ENCODE peak calls at places on chromosomes 13 and 19, in eight cellular contexts. W is breast epithelium, E is gastrocnemius medialis, Y is Peyer's patch, D is transverse colon, N is stomach, C is ovary, A is sigmoid colon. X is an unnamed sample.

GRCh38 chr13:52399708-52400107 is 6.3 kb downstream of the THSD1 start:
- DNase-seq in W (no peak), E (no peak), Y (no peak), D (no peak), N (no peak), C (no peak), A (no peak), X (no peak)

GRCh38 chr19:15264061-15264932 is 32.0 kb upstream of the EPHX3 start:
- DNase-seq in W (peak), E (peak), Y (peak), D (peak), N (peak), C (peak), A (peak), X (peak)

GRCh38 chr13:53200498-53201453 is 172.2 kb downstream of the OLFM4 start:
- DNase-seq in W (no peak), E (no peak), Y (peak), D (peak), N (peak), C (no peak), A (peak), X (peak)

GRCh38 chr13:45473627-45474026 is 8.9 kb downstream of the COG3 start:
- DNase-seq in W (no peak), E (no peak), Y (peak), D (no peak), N (no peak), C (no peak), A (no peak), X (no peak)

GRCh38 chr19:36528921-36529518 is 949 bp upstream of the ZNF260 start:
- DNase-seq in W (no peak), E (no peak), Y (no peak), D (no peak), N (no peak), C (peak), A (no peak), X (peak)

GRCh38 chr19:35439921-35440320 is 8.1 kb upstream of the FFAR2 start:
- DNase-seq in W (no peak), E (no peak), Y (peak), D (no peak), N (no peak), C (no peak), A (no peak), X (no peak)

GRCh38 chr13:55583953-55584593 is 1556.6 kb upstream of the PRR20A start:
- DNase-seq in W (no peak), E (no peak), Y (no peak), D (no peak), N (no peak), C (no peak), A (no peak), X (no peak)

GRCh38 chr13:99385161-99385560 is 78.0 kb upstream of the GPR183 start:
- DNase-seq in W (no peak), E (no peak), Y (no peak), D (no peak), N (no peak), C (no peak), A (no peak), X (no peak)

GRCh38 chr19:13022859-13023636 is 27.8 kb downstream of the NFIX start:
- DNase-seq in W (peak), E (peak), Y (peak), D (peak), N (peak), C (peak), A (peak), X (peak)

GRCh38 chr13:66489586-66489985 is 740.5 kb downstream of the PCDH9 start:
- DNase-seq in W (no peak), E (no peak), Y (no peak), D (no peak), N (no peak), C (no peak), A (no peak), X (no peak)

GRCh38 chr19:10104665-10105221 is 1.4 kb upstream of the PPAN start:
- DNase-seq in W (no peak), E (no peak), Y (peak), D (peak), N (no peak), C (no peak), A (no peak), X (no peak)
- TF ChIP-seq POLR2A in W (no peak), E (no peak), Y (peak), D (peak), N (no peak), C (no peak), A (no peak), X (no peak)

GRCh38 chr13:43880451-43880850 is 747 bp downstream of the LACC1 start:
- DNase-seq in W (no peak), E (no peak), Y (no peak), D (no peak), N (no peak), C (no peak), A (no peak), X (no peak)
- H3K4me3 ChIP-seq in W (peak), E (peak), Y (peak), D (peak), N (peak), C (peak), A (peak), X (peak)

DNA sequence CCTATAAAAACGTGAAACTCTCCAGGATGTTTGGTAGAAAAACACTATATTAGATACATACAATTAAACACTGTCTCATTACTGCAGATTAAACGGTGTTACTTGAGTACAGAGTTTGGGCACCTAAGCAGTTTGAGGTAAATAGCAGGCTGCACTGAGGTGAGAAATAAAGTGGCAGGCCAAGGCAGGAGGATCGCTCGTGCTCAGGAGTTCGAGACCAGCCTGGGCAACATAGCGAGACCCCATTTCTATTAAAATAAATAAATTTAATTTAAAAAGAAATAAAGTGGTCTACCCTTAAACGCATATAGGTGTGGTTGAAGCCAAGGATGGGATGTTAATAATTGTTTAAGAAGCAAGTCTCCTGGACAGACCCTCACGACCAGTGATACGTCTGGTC is 1.2 kb downstream of the PSPC1 start:
- DNase-seq in W (no peak), E (no peak), Y (peak), D (no peak), N (no peak), C (no peak), A (peak), X (no peak)
- H3K27ac ChIP-seq in W (no peak), E (peak), Y (peak), D (peak), N (peak), C (peak), A (peak), X (no peak)

GRCh38 chr13:44365008-44365407 is 8.6 kb upstream of the SERP2 start:
- DNase-seq in W (no peak), E (no peak), Y (no peak), D (no peak), N (no peak), C (no peak), A (no peak), X (no peak)

GRCh38 chr13:44364019-44364418 is 9.6 kb upstream of the SERP2 start:
- DNase-seq in W (no peak), E (no peak), Y (no peak), D (no peak), N (no peak), C (no peak), A (no peak), X (peak)

GRCh38 chr13:44362394-44363040 is 11.1 kb upstream of the SERP2 start:
- DNase-seq in W (no peak), E (no peak), Y (no peak), D (no peak), N (no peak), C (no peak), A (no peak), X (no peak)

GRCh38 chr13:44365899-44366298 is 7.7 kb upstream of the SERP2 start:
- DNase-seq in W (no peak), E (no peak), Y (no peak), D (no peak), N (no peak), C (no peak), A (no peak), X (no peak)

GRCh38 chr13:44364601-44365000 is 9.0 kb upstream of the SERP2 start:
- DNase-seq in W (no peak), E (no peak), Y (no peak), D (no peak), N (no peak), C (no peak), A (no peak), X (no peak)
- TF ChIP-seq POLR2A in W (no peak), E (no peak), Y (no peak), D (no peak), N (no peak), C (no peak), A (no peak), X (no peak)

GRCh38 chr13:31440132-31440531 is 240.4 kb downstream of the B3GLCT start:
- DNase-seq in W (no peak), E (no peak), Y (no peak), D (no peak), N (no peak), C (no peak), A (no peak), X (no peak)

GRCh38 chr13:31437975-31438374 is 238.2 kb downstream of the B3GLCT start:
- DNase-seq in W (no peak), E (no peak), Y (no peak), D (no peak), N (no peak), C (no peak), A (no peak), X (no peak)

GRCh38 chr13:31441804-31442487 is 242.2 kb downstream of the B3GLCT start:
- DNase-seq in W (no peak), E (peak), Y (no peak), D (no peak), N (no peak), C (no peak), A (no peak), X (peak)

GRCh38 chr13:31444266-31444862 is 244.6 kb downstream of the B3GLCT start:
- DNase-seq in W (no peak), E (peak), Y (no peak), D (no peak), N (no peak), C (no peak), A (no peak), X (peak)

DNA sequence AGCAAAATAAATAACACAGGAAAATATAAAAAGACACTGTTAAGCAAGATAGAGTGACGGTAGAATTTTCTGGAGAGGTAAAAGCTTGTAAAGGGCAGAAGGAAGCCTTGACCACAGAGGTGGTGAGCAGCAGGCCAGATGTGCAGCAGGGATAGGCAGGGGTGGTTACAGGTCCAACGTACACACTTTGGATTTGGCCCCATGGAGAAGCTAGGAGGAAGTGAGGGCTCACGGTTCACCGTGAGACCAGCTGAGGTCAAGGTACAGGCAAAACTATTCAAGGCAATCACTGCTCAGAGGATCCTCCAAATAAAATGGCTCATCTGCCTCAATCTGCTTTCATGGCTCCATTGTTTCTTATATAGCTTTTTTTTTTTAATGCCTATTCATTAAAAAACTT is 242.8 kb downstream of the B3GLCT start:
- DNase-seq in W (no peak), E (no peak), Y (no peak), D (no peak), N (no peak), C (no peak), A (no peak), X (no peak)
- H3K4me3 ChIP-seq in W (no peak), E (no peak), Y (no peak), D (no peak), N (no peak), C (no peak), A (no peak), X (no peak)

GRCh38 chr19:17846146-17846545 is 1.6 kb downstream of the JAK3 start:
- DNase-seq in W (no peak), E (no peak), Y (no peak), D (peak), N (no peak), C (no peak), A (no peak), X (no peak)

GRCh38 chr19:17843908-17844490 is 3.8 kb downstream of the JAK3 start:
- DNase-seq in W (no peak), E (no peak), Y (no peak), D (no peak), N (no peak), C (no peak), A (no peak), X (no peak)

GRCh38 chr19:17848598-17849292 is 963 bp upstream of the JAK3 start:
- DNase-seq in W (peak), E (no peak), Y (no peak), D (no peak), N (no peak), C (no peak), A (no peak), X (no peak)

GRCh38 chr19:17843428-17843827 is 4.4 kb downstream of the JAK3 start:
- DNase-seq in W (no peak), E (no peak), Y (no peak), D (no peak), N (no peak), C (no peak), A (no peak), X (no peak)

DNA sequence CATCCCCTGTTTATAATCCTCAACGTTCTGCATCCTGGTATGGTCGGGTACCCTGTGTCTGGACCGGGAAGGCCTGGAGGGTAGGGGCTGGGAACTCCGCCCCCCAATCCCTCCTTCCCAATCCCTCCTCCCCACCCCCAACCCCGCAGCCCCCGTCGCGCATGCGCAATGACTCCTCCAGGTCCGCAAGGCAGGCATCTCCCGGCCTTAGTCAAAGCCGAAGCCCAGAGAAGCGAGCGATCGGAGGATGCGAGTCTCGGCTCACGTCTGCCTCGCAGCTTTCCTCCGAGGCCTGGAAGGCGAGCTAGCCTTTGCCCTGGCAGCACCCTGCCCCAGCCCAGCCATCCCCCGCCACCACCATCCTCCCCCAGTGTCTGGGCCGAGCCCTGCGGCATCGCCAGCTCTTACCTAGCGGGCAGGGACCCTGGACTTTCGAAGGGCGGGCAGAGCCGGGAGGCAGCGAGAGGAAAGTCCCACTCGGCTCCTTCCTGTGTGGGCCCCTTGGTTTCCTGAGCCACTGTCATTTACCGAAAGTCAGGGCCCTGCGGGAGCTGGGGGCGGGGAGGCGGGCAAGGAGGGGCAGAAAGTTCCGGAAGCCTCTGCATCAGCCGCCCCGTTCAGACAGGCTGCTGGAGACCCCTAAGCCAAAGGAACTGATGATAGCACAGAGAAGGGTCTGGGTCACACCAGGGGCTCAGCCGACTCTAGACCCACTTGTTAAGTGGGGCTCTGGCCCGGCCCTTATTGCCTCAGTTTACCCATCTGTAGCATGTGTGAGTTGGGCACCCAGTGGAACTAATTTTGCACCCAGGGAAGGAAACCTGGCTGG is at the start of gene JAK3:
- DNase-seq in W (no peak), E (no peak), Y (peak), D (peak), N (peak), C (peak), A (no peak), X (peak)
- H3K27ac ChIP-seq in W (peak), E (no peak), Y (peak), D (peak), N (peak), C (peak), A (peak), X (peak)

DNA sequence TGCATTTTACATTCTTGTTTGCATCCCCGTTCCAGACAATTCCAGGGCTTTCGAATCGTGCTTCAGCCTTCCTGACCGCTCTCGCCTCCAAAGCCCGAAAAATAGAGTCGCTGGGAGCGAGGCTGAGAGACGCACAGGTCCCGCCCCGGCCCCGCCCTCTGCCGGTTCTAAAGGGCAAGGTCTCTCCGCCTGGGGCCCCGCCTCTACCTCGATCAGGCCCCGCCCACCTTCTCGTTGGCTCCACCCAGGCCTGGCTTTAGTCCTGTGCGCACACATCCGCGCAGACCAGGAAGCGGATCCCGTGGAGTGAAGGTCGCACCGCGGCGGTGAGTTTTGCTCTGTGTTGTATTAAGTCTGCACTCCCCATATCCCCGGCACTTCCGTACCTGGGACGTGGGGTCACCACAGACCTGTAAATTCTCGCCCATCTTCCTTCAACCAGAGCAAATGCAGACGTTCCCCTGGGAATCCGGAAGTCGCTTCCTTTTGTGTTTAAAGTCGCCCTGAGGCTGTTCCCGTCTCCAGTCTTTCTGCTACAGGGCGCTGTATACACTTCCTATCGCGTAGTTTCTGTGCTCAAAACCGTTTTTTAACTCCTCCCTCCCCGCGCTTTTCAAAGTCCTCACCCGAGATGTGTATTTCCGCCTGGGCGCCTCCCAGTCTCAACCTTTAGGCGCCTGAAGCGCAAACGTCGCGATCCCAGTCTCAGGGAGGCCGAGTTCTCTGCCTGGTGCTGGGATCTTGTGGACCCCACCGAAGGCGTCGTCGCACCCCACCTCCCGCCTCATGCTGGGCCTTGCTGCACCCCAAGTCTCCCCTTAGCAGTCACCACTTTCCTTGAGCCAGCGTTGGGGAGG is at the start of gene ZNF701:
- DNase-seq in W (peak), E (peak), Y (peak), D (peak), N (peak), C (peak), A (peak), X (peak)
- TF ChIP-seq POLR2A in W (peak), E (peak), Y (peak), D (peak), N (no peak), C (peak), A (peak), X (peak)

GRCh38 chr19:2329528-2329927 is 1.0 kb downstream of the SPPL2B start:
- DNase-seq in W (no peak), E (no peak), Y (no peak), D (no peak), N (no peak), C (no peak), A (no peak), X (no peak)
- H3K4me3 ChIP-seq in W (peak), E (peak), Y (peak), D (peak), N (peak), C (peak), A (peak), X (no peak)

GRCh38 chr13:43608400-43609137 is 178.2 kb downstream of the ENOX1 start:
- DNase-seq in W (no peak), E (peak), Y (no peak), D (no peak), N (no peak), C (no peak), A (no peak), X (peak)
- H3K27ac ChIP-seq in W (no peak), E (peak), Y (no peak), D (no peak), N (no peak), C (no peak), A (peak), X (no peak)